ENCODE peak calls at places on chromosome 17, in five cellular contexts. One of them, this sample, is unnamed.

GRCh38 chr17:66415366-66416206 is 113.2 kb downstream of the PRKCA start:
- DNase-seq in choroid plexus epithelial cell: no peak
- DNase-seq in fibroblast of pulmonary artery: no peak
- DNase-seq in gastrocnemius medialis: no peak
- DNase-seq in foreskin fibroblast: no peak
- DNase-seq in this sample: no peak

GRCh38 chr17:56173958-56174357 is 20.7 kb downstream of the ANKFN1 start:
- DNase-seq in choroid plexus epithelial cell: no peak
- DNase-seq in fibroblast of pulmonary artery: no peak
- DNase-seq in gastrocnemius medialis: peak
- DNase-seq in foreskin fibroblast: no peak
- DNase-seq in this sample: no peak

GRCh38 chr17:39737761-39738567 is at the start of gene GRB7:
- DNase-seq in choroid plexus epithelial cell: no peak
- DNase-seq in fibroblast of pulmonary artery: no peak
- DNase-seq in gastrocnemius medialis: no peak
- DNase-seq in foreskin fibroblast: no peak
- DNase-seq in this sample: no peak

GRCh38 chr17:7882629-7883028 is 6.0 kb upstream of the CHD3 start:
- DNase-seq in choroid plexus epithelial cell: no peak
- DNase-seq in fibroblast of pulmonary artery: no peak
- DNase-seq in gastrocnemius medialis: no peak
- DNase-seq in foreskin fibroblast: peak
- DNase-seq in this sample: no peak

GRCh38 chr17:8382052-8382879 is 727 bp downstream of the RPL26 start:
- DNase-seq in choroid plexus epithelial cell: peak
- DNase-seq in fibroblast of pulmonary artery: no peak
- DNase-seq in gastrocnemius medialis: no peak
- DNase-seq in foreskin fibroblast: no peak
- DNase-seq in this sample: no peak

GRCh38 chr17:6187836-6188235 is 117.7 kb downstream of the WSCD1 start:
- DNase-seq in choroid plexus epithelial cell: no peak
- DNase-seq in fibroblast of pulmonary artery: no peak
- DNase-seq in gastrocnemius medialis: no peak
- DNase-seq in foreskin fibroblast: no peak
- DNase-seq in this sample: no peak

GRCh38 chr17:6061290-6061689 is 8.9 kb upstream of the WSCD1 start:
- DNase-seq in choroid plexus epithelial cell: peak
- DNase-seq in fibroblast of pulmonary artery: peak
- DNase-seq in gastrocnemius medialis: no peak
- DNase-seq in foreskin fibroblast: peak
- DNase-seq in this sample: no peak

GRCh38 chr17:14304876-14305636 is 4.2 kb downstream of the HS3ST3B1 start:
- DNase-seq in choroid plexus epithelial cell: peak
- DNase-seq in fibroblast of pulmonary artery: no peak
- DNase-seq in gastrocnemius medialis: no peak
- DNase-seq in foreskin fibroblast: no peak
- DNase-seq in this sample: no peak

GRCh38 chr17:30074726-30075125 is 41.9 kb upstream of the NSRP1 start:
- DNase-seq in choroid plexus epithelial cell: peak
- DNase-seq in fibroblast of pulmonary artery: no peak
- DNase-seq in gastrocnemius medialis: no peak
- DNase-seq in foreskin fibroblast: peak
- DNase-seq in this sample: no peak

GRCh38 chr17:38750312-38751121 is 2.0 kb upstream of the PSMB3 start:
- DNase-seq in choroid plexus epithelial cell: no peak
- DNase-seq in fibroblast of pulmonary artery: no peak
- DNase-seq in gastrocnemius medialis: no peak
- DNase-seq in foreskin fibroblast: no peak
- DNase-seq in this sample: no peak

GRCh38 chr17:45428954-45429337 is 3.7 kb downstream of the ARHGAP27 start:
- DNase-seq in choroid plexus epithelial cell: no peak
- DNase-seq in fibroblast of pulmonary artery: no peak
- DNase-seq in gastrocnemius medialis: no peak
- DNase-seq in foreskin fibroblast: no peak
- DNase-seq in this sample: no peak

GRCh38 chr17:48626202-48626469 is at the start of gene HOXB9:
- DNase-seq in choroid plexus epithelial cell: no peak
- DNase-seq in fibroblast of pulmonary artery: no peak
- DNase-seq in gastrocnemius medialis: no peak
- DNase-seq in foreskin fibroblast: no peak
- DNase-seq in this sample: no peak
- H3K4me3 ChIP-seq in choroid plexus epithelial cell: no peak
- H3K4me3 ChIP-seq in fibroblast of pulmonary artery: no peak
- H3K4me3 ChIP-seq in gastrocnemius medialis: peak
- H3K4me3 ChIP-seq in foreskin fibroblast: no peak
- H3K4me3 ChIP-seq in this sample: no peak

GRCh38 chr17:79986441-79987186 is 49.1 kb downstream of the TBC1D16 start:
- DNase-seq in choroid plexus epithelial cell: peak
- DNase-seq in fibroblast of pulmonary artery: peak
- DNase-seq in gastrocnemius medialis: no peak
- DNase-seq in foreskin fibroblast: peak
- DNase-seq in this sample: no peak

GRCh38 chr17:79987890-79988162 is 47.8 kb downstream of the TBC1D16 start:
- DNase-seq in choroid plexus epithelial cell: no peak
- DNase-seq in fibroblast of pulmonary artery: no peak
- DNase-seq in gastrocnemius medialis: no peak
- DNase-seq in foreskin fibroblast: no peak
- DNase-seq in this sample: no peak

GRCh38 chr17:79989106-79989835 is 46.4 kb downstream of the TBC1D16 start:
- DNase-seq in choroid plexus epithelial cell: no peak
- DNase-seq in fibroblast of pulmonary artery: no peak
- DNase-seq in gastrocnemius medialis: no peak
- DNase-seq in foreskin fibroblast: no peak
- DNase-seq in this sample: no peak

GRCh38 chr17:79987187-79987889 is 48.3 kb downstream of the TBC1D16 start:
- DNase-seq in choroid plexus epithelial cell: peak
- DNase-seq in fibroblast of pulmonary artery: no peak
- DNase-seq in gastrocnemius medialis: no peak
- DNase-seq in foreskin fibroblast: peak
- DNase-seq in this sample: no peak

DNA sequence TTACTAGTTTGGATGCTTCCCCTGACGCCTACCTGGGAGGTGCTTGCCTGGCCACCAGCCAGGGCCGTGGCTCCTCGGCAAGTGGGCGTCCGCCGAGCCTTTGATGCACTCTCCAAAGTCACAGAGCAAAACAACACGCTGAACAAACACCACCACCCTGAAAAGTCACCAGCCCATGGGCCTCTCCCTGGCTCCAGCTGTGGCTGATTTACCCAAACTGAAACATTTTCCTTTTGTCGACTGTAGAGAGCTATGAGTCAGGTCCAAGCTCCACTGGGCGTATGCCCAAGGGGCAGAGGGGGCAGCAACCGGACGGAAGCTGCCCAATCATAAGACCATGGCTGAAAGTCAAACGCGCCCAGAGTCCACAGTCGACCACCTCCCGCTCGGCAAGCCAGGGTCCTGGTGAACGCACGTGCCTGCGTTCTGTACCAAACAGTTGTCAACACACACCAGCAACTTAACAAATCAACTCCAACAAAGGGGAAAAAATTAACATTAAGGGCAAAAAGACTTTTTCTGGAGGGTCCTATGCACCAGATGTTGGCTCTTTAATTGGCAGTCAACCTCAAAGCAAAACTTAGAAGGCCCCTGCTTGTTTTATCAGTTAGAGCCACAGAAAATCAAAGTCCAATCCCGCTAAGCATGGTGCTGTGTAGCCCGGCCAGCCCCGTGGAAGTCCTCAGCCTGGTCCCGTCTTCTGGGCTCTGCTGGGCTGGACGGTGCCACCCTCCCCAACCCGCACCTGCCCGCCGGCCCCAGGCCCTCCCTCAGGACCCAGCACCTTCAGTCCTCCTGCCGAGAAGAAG is 47.3 kb downstream of the TBC1D16 start:
- DNase-seq in choroid plexus epithelial cell: peak
- DNase-seq in fibroblast of pulmonary artery: peak
- DNase-seq in gastrocnemius medialis: no peak
- DNase-seq in foreskin fibroblast: peak
- DNase-seq in this sample: no peak
- TF ChIP-seq CTCF in choroid plexus epithelial cell: no peak
- TF ChIP-seq CTCF in fibroblast of pulmonary artery: no peak
- TF ChIP-seq CTCF in gastrocnemius medialis: no peak
- TF ChIP-seq CTCF in foreskin fibroblast: no peak
- TF ChIP-seq CTCF in this sample: no peak

DNA sequence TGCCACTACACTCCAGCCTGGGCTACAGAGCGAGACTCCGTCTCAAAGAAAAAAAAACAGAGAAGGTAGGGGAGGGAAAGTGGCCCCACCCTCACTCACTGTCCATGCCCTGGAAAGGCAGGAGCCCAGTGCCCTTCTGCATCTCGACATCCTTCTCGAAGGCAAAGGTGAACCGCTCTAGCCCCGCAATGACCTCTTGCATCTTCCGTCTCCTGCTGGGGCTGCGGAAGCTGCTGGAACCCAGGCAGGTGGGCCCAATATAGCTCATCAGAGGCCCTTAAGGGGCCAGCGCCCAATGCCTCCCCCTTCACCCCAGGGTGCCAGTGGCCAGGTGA is at the start of gene CPSF4L:
- DNase-seq in choroid plexus epithelial cell: no peak
- DNase-seq in fibroblast of pulmonary artery: no peak
- DNase-seq in gastrocnemius medialis: no peak
- DNase-seq in foreskin fibroblast: no peak
- DNase-seq in this sample: no peak
- H3K4me3 ChIP-seq in choroid plexus epithelial cell: no peak
- H3K4me3 ChIP-seq in fibroblast of pulmonary artery: no peak
- H3K4me3 ChIP-seq in gastrocnemius medialis: no peak
- H3K4me3 ChIP-seq in foreskin fibroblast: no peak
- H3K4me3 ChIP-seq in this sample: no peak

DNA sequence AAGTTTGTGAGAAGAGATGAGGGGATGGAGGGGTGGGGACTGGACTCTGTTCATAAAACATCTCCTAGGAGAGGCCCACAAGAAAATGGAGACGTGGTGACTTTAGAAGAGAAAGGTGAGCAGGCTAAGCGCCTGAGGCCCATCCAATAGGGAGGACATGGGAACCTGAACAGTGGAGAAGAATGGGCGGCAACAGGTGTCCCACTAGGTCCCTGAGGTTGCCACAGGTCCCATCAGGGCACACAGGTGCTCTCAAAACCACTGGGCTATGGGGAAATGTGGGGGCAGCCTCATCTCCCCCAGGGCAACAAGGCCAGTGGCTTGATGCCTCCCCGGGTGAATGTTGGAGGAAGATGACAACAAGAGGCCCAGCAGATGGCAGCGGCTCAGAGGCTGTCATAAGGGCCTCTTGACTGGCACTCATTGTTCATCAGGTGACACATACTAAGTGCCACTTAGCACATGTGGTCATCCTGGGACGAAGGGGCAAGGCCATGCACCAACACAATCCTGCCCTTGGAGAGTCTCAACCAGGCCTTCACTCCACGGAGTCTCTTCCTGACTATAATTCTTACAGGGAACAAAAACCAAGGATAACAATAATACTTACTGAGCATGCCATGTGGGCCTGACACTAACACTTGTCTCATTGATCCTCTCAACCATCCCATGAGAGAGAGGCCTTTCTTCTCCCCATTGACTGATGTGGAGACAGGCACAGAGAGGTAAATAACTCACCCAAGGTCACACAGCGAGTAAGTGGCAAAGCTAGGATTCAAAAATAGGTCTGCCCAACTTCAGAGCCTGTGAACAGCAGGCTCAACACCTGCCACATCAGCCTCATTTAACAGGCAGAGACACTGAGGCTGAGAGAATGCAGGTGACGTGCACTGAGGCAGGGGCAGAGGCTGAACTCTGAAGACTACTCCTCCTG is 38.0 kb downstream of the CUEDC1 start:
- DNase-seq in choroid plexus epithelial cell: no peak
- DNase-seq in fibroblast of pulmonary artery: no peak
- DNase-seq in gastrocnemius medialis: peak
- DNase-seq in foreskin fibroblast: no peak
- DNase-seq in this sample: no peak
- TF ChIP-seq CTCF in choroid plexus epithelial cell: no peak
- TF ChIP-seq CTCF in fibroblast of pulmonary artery: no peak
- TF ChIP-seq CTCF in gastrocnemius medialis: no peak
- TF ChIP-seq CTCF in foreskin fibroblast: no peak
- TF ChIP-seq CTCF in this sample: no peak

GRCh38 chr17:77364381-77364911 is 223.7 kb downstream of the SEC14L1 start:
- DNase-seq in choroid plexus epithelial cell: no peak
- DNase-seq in fibroblast of pulmonary artery: no peak
- DNase-seq in gastrocnemius medialis: no peak
- DNase-seq in foreskin fibroblast: no peak
- DNase-seq in this sample: no peak

GRCh38 chr17:77364941-77365583 is 224.3 kb downstream of the SEC14L1 start:
- DNase-seq in choroid plexus epithelial cell: no peak
- DNase-seq in fibroblast of pulmonary artery: no peak
- DNase-seq in gastrocnemius medialis: no peak
- DNase-seq in foreskin fibroblast: no peak
- DNase-seq in this sample: no peak

GRCh38 chr17:77365584-77366186 is 224.9 kb downstream of the SEC14L1 start:
- DNase-seq in choroid plexus epithelial cell: peak
- DNase-seq in fibroblast of pulmonary artery: peak
- DNase-seq in gastrocnemius medialis: peak
- DNase-seq in foreskin fibroblast: peak
- DNase-seq in this sample: no peak

GRCh38 chr17:77366206-77366557 is 225.4 kb downstream of the SEC14L1 start:
- DNase-seq in choroid plexus epithelial cell: peak
- DNase-seq in fibroblast of pulmonary artery: no peak
- DNase-seq in gastrocnemius medialis: no peak
- DNase-seq in foreskin fibroblast: no peak
- DNase-seq in this sample: no peak

GRCh38 chr17:77366558-77367245 is 225.9 kb downstream of the SEC14L1 start:
- DNase-seq in choroid plexus epithelial cell: peak
- DNase-seq in fibroblast of pulmonary artery: peak
- DNase-seq in gastrocnemius medialis: no peak
- DNase-seq in foreskin fibroblast: peak
- DNase-seq in this sample: no peak
- H3K4me3 ChIP-seq in choroid plexus epithelial cell: no peak
- H3K4me3 ChIP-seq in fibroblast of pulmonary artery: no peak
- H3K4me3 ChIP-seq in gastrocnemius medialis: no peak
- H3K4me3 ChIP-seq in foreskin fibroblast: no peak
- H3K4me3 ChIP-seq in this sample: no peak

DNA sequence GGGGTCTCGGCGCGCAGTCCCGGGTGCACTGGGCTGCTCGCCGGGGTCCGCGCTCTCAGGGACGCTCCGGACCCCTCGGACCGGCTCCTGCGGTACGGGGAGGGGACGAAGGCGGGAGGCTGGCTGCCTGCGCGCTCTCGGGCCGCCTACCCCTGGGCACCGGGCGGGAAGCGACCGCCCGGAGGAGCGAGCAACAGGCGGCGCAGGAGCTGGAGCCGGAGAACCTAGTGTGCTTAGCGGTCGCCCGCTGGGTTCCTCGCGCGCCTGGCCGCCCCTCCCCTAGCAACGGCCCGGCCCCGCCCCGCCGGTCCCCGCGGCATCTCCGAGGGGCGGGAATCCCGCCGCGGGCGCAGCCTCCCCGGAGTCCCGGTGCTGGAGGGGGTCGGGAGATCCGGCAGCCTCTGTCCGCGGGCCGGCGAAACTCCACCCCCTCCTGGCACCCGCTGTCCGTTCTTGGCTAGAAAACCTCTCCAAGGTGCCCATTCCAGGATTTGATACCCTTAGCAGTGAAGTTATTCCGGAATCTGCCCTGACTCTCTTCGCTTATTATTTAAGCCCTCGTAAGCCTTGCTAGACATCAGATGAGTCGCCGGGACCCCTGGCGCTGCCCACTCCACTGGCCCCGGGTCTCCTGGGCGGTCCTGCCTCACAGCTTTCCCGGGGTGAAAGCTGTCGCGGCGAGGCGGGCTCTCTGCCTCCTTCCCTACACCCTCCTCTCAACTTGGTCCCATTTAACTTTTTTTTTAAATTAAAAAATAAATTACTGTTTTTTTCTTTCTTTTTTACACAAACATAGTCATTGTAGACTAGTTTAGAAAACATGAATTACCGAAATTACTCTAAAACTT is at the start of gene RPRML:
- DNase-seq in choroid plexus epithelial cell: peak
- DNase-seq in fibroblast of pulmonary artery: peak
- DNase-seq in gastrocnemius medialis: no peak
- DNase-seq in foreskin fibroblast: peak
- DNase-seq in this sample: no peak
- TF ChIP-seq CTCF in choroid plexus epithelial cell: no peak
- TF ChIP-seq CTCF in fibroblast of pulmonary artery: no peak
- TF ChIP-seq CTCF in gastrocnemius medialis: no peak
- TF ChIP-seq CTCF in foreskin fibroblast: no peak
- TF ChIP-seq CTCF in this sample: no peak

This sample was measured in BJ.